ENCODE peak calls at places on chromosomes 2 and 18, in five cellular contexts. J, Q, C, S and P are unnamed samples.

GRCh38 chr2:174759381-174760064 is 4.7 kb downstream of the CHRNA1 start:
- DNase-seq in J (no peak), S (no peak), C (no peak), Q (no peak), P (no peak)

GRCh38 chr2:136238552-136239346 is 120.8 kb upstream of the CXCR4 start:
- DNase-seq in S (peak), Q (peak), J (peak), C (no peak), P (no peak)

GRCh38 chr18:34913837-34914755 is 127.1 kb upstream of the MAPRE2 start:
- DNase-seq in C (no peak), J (peak), Q (no peak), S (peak), P (no peak)

GRCh38 chr18:79199691-79200374 is 130.6 kb downstream of the ATP9B start:
- DNase-seq in S (peak), J (peak), Q (no peak), C (no peak), P (no peak)

GRCh38 chr2:235554936-235555335 is 61.1 kb downstream of the AGAP1 start:
- DNase-seq in S (no peak), Q (no peak), J (no peak), C (no peak), P (no peak)

GRCh38 chr2:48692292-48692691 is 63.2 kb downstream of the LHCGR start:
- DNase-seq in Q (no peak), C (no peak), J (no peak), S (no peak), P (no peak)

GRCh38 chr2:235506291-235506996 is 12.6 kb downstream of the AGAP1 start:
- DNase-seq in S (no peak), C (no peak), Q (no peak), J (no peak), P (no peak)

GRCh38 chr2:26527726-26528125 is 49.8 kb upstream of the OTOF start:
- DNase-seq in Q (no peak), J (no peak), S (no peak), C (no peak), P (no peak)

GRCh38 chr2:144137705-144138428 is 382.1 kb downstream of the ZEB2 start:
- DNase-seq in J (peak), Q (no peak), S (no peak), C (no peak), P (no peak)

GRCh38 chr2:160482673-160483072 is 10.9 kb downstream of the RBMS1 start:
- DNase-seq in Q (no peak), S (no peak), J (no peak), C (no peak), P (no peak)

GRCh38 chr2:196403471-196403870 is 232.1 kb upstream of the STK17B start:
- DNase-seq in J (peak), S (peak), C (no peak), Q (no peak), P (no peak)

GRCh38 chr2:196399736-196400691 is 228.6 kb upstream of the STK17B start:
- DNase-seq in S (peak), J (peak), Q (peak), C (no peak), P (no peak)

GRCh38 chr2:196407675-196408265 is 231.7 kb upstream of the CCDC150 start:
- DNase-seq in J (no peak), Q (no peak), S (no peak), C (no peak), P (no peak)

GRCh38 chr2:196409376-196409775 is 230.1 kb upstream of the CCDC150 start:
- DNase-seq in C (no peak), S (no peak), J (peak), Q (no peak), P (no peak)

DNA sequence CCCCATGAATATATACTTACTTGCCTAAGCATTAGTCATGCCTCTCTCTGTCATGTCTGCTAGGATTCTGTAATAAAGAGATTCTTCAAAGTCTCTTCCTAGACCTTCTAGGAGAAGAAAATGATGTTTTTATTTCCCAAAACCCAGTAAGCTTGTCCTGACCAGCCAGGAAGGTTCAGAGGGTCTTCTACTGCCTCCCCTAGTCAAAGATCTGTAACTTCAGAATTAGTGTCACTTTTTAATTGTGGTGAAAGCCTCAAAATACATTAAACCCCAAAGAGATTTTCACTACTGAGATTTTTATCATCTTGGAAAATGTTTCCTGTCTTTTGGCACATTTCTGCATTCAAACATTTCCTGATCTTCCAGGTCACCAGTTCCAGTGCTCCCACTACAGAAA is 232.9 kb upstream of the STK17B start:
- DNase-seq in C (no peak), J (peak), Q (no peak), S (no peak), P (no peak)
- TF ChIP-seq CTCF in C (no peak), J (no peak), Q (no peak), S (no peak), P (no peak)

DNA sequence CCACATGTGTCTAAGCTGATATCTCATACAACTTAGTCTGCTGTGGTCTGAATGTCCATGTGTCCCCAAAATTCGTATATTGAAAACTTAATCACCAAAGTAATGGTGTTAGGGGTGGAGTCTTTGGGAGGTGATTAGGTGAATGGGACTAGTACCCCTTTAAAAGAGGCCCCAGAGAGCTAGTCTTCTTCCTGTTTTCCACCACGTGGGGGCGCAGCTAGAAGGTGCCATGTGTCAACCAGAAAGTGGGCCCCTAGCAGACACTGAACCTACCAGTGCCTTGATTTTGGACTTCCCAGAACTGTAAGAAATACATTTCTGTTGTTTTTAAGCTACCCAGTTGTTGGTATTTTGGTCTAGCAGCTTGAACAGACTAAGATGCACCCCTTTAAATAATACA is 86.6 kb downstream of the ASB1 start:
- DNase-seq in Q (no peak), C (peak), J (peak), S (peak), P (peak)
- TF ChIP-seq CTCF in Q (peak), C (peak), J (peak), S (peak), P (peak)

GRCh38 chr2:147141930-147142329 is 702.9 kb upstream of the ACVR2A start:
- DNase-seq in J (no peak), Q (no peak), C (no peak), S (no peak), P (no peak)
- TF ChIP-seq CTCF in J (peak), Q (peak), C (peak), S (peak), P (peak)

DNA sequence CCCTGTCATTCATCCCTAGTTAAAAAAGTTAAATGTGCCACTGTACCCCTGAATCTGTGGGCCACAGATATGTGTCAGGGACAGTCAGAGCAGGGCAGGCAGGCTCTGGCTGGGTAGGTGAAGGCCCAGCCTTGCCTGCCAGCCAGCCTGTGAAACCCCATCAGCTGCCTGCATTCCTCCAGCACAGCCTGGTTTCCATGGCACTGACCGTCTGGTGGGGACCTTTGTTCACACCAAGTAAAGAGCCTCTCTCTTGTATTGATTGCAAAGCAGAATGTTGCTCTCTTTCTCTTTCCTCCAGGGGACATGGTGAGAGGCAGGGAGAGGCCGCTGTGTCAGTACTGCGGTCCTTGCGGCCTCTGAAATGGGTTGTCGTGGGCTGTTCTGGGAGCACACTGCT is 11.1 kb downstream of the LIPG start:
- DNase-seq in J (no peak), C (peak), Q (no peak), S (no peak), P (peak)
- TF ChIP-seq CTCF in J (no peak), C (no peak), Q (no peak), S (no peak), P (no peak)

GRCh38 chr2:134124047-134124753 is 129.7 kb upstream of the MGAT5 start:
- DNase-seq in J (no peak), C (no peak), Q (no peak), S (no peak), P (no peak)

GRCh38 chr2:134119672-134120159 is 134.2 kb upstream of the MGAT5 start:
- DNase-seq in C (peak), S (peak), Q (peak), J (peak), P (peak)

GRCh38 chr2:134120718-134121630 is 132.9 kb upstream of the MGAT5 start:
- DNase-seq in Q (no peak), S (peak), C (peak), J (peak), P (peak)

GRCh38 chr2:134120160-134120717 is 133.6 kb upstream of the MGAT5 start:
- DNase-seq in S (no peak), C (peak), Q (no peak), J (no peak), P (peak)

DNA sequence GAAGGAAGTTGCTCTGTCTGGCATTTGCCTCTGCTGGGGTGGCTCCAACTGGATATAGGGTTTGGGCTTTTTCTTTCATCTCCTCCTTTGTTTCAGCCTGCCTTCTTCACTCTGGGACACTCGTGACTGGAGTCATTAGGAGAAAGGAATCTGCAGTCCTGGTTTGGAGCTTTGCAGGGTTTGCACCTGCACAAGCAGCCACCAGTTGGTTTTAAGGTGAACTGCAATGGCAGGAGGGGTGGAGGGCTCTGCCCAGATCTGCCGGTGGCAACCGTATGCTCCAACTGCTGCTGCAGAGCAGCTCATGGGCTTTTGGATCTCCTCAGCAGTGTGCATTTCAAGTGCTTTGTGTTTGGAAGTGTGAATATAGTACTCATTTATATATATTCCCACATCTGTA is 131.3 kb upstream of the MGAT5 start:
- DNase-seq in S (no peak), J (no peak), Q (no peak), C (no peak), P (no peak)
- TF ChIP-seq CTCF in S (no peak), J (no peak), Q (no peak), C (no peak), P (no peak)

GRCh38 chr2:130871843-130872242 is 35.1 kb downstream of the ARHGEF4 start:
- DNase-seq in S (no peak), C (no peak), J (no peak), Q (no peak), P (no peak)

GRCh38 chr2:130873700-130874346 is 37.1 kb downstream of the ARHGEF4 start:
- DNase-seq in J (peak), Q (peak), S (peak), C (peak), P (peak)

GRCh38 chr2:130870779-130871178 is 34.1 kb downstream of the ARHGEF4 start:
- DNase-seq in C (no peak), S (no peak), Q (no peak), J (no peak), P (no peak)

GRCh38 chr2:130874512-130874911 is 37.8 kb downstream of the ARHGEF4 start:
- DNase-seq in Q (no peak), C (no peak), S (no peak), J (no peak), P (no peak)

GRCh38 chr2:130872276-130873125 is 35.8 kb downstream of the ARHGEF4 start:
- DNase-seq in Q (no peak), S (no peak), J (no peak), C (no peak), P (no peak)
- TF ChIP-seq CTCF in Q (no peak), S (no peak), J (no peak), C (no peak), P (no peak)

DNA sequence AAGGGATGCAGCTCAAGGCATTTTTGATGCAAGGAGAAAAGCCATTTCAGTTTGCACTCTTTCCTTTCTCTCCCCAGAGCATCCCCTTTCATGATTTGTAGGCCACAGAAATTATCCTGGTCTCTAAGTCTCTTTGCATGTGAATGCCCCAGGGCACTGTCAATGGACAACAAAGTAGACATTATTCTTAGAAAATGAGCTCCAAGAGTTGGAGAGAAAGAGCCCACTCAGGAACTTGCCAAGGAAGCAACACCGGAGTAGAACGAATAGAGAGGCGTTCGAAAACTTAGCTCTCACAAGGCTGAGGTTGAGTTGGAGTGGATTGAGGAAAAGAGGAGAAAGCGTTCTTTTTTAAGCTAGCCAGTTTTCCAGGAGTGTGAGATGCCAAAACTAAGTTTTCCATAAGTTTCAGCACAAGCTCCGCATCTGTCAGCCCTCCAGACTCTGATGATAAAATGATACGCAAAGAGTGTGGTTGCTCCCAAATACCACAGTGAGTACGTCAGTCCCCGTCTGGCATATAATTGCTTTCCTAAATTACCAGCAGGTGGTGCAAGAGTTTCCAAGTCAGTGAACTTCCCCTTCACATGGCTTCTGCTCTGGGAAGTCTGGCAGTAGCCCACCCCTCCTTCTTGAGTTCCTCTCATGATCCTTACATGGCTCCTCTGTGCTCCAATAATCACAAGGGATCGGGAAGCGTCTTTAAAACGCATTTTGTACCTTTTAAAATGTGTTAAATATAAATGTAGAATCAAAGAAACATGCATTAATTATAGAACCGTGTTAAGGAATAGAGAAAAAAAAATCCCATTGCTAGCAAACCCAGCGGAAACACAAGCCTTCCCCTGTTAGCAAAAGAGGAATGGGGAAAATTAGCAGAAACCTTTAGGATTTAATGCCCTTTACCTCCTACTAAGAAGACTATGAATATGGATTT is 1060.6 kb upstream of the FANCL start:
- DNase-seq in S (peak), Q (peak), J (peak), C (peak), P (peak)
- TF ChIP-seq CTCF in S (peak), Q (peak), J (no peak), C (peak), P (peak)